ENCODE peak calls at places on chromosomes 2 and 18, in nine cellular contexts. Y is naive thymus-derived CD4-positive, alpha-beta T cell; S is small intestine; I is astrocyte; K is MM.1S; A is colonic mucosa; J is mammary epithelial cell; Z is uterus; N is adrenal gland. R is an unnamed sample. For H3K4me1, the result is how much of the 10 kb centered on the place peaks cover.

GRCh38 chr2:162480067-162480466 is 136.1 kb downstream of the GCA start:
- DNase-seq in Y (no peak), Z (no peak), J (peak), N (no peak), S (no peak), K (no peak), I (peak), A (no peak), R (no peak)

GRCh38 chr2:150570712-150571111 is 83.2 kb upstream of the RND3 start:
- DNase-seq in Y (no peak), J (peak), A (no peak), I (peak), N (no peak), K (no peak), S (no peak), Z (no peak), R (no peak)

GRCh38 chr2:151761687-151762086 is 27.4 kb upstream of the NEB start:
- DNase-seq in J (no peak), N (no peak), I (no peak), Y (no peak), S (no peak), K (no peak), Z (no peak), A (no peak), R (no peak)

GRCh38 chr2:157628532-157629415 is at the start of gene ACVR1C:
- DNase-seq in Z (peak), N (peak), S (peak), K (peak), I (peak), A (peak), Y (peak), J (peak), R (no peak)

GRCh38 chr2:54535599-54536195 is 79.6 kb downstream of the SPTBN1 start:
- DNase-seq in N (peak), K (no peak), S (no peak), Z (no peak), A (no peak), I (no peak), J (no peak), Y (no peak), R (no peak)

GRCh38 chr2:197261808-197262226 is 48.8 kb downstream of the ANKRD44 start:
- DNase-seq in N (no peak), J (no peak), S (peak), A (no peak), K (no peak), Y (no peak), Z (no peak), I (peak), R (no peak)

GRCh38 chr2:135004005-135004746 is 43.1 kb downstream of the MAP3K19 start:
- DNase-seq in J (peak), I (peak), N (peak), Z (peak), S (peak), K (peak), Y (peak), A (peak), R (peak)

GRCh38 chr2:133586978-133587377 is 18.7 kb upstream of the NCKAP5 start:
- DNase-seq in N (no peak), A (no peak), K (no peak), J (peak), Z (no peak), S (no peak), Y (no peak), I (peak), R (no peak)

GRCh38 chr18:71807586-71807985 is 736.6 kb downstream of the CBLN2 start:
- DNase-seq in S (no peak), J (no peak), I (no peak), Y (no peak), A (no peak), Z (no peak), K (no peak), N (no peak), R (no peak)

GRCh38 chr18:57951110-57951796 is 92.8 kb upstream of the NEDD4L start:
- DNase-seq in N (no peak), A (no peak), I (no peak), K (no peak), Z (no peak), Y (no peak), S (no peak), J (peak), R (no peak)

GRCh38 chr2:176126929-176127768 is 2.4 kb upstream of the HOXD8 start:
- DNase-seq in Z (peak), K (peak), J (no peak), I (no peak), A (peak), N (peak), S (peak), Y (peak), R (peak)

GRCh38 chr2:10260130-10260529 is 42.6 kb upstream of the HPCAL1 start:
- DNase-seq in Y (no peak), J (no peak), N (no peak), I (no peak), S (peak), A (peak), Z (no peak), K (no peak), R (no peak)

GRCh38 chr2:100262555-100263320 is 59.6 kb downstream of the LONRF2 start:
- DNase-seq in I (peak), N (peak), K (peak), S (peak), Z (peak), J (peak), A (peak), Y (peak), R (peak)

GRCh38 chr18:10088734-10089133 is 174.9 kb downstream of the VAPA start:
- DNase-seq in J (no peak), Y (no peak), N (no peak), A (no peak), I (no peak), K (no peak), Z (no peak), S (no peak), R (no peak)

GRCh38 chr2:48900321-48901014 is 144.9 kb upstream of the LHCGR start:
- DNase-seq in K (no peak), Y (no peak), J (no peak), S (no peak), N (no peak), A (no peak), I (peak), Z (no peak), R (no peak)

GRCh38 chr2:156321243-156321904 is 11.1 kb downstream of the NR4A2 start:
- DNase-seq in A (peak), I (no peak), N (no peak), K (no peak), S (peak), J (no peak), Y (peak), Z (no peak), R (no peak)

GRCh38 chr2:117470311-117471095 is 344.0 kb upstream of the DDX18 start:
- DNase-seq in J (no peak), Y (no peak), I (no peak), N (peak), A (peak), K (peak), Z (no peak), S (peak), R (peak)

GRCh38 chr2:196403471-196403870 is 232.1 kb upstream of the STK17B start:
- DNase-seq in J (no peak), I (peak), S (no peak), A (no peak), Y (no peak), N (no peak), K (no peak), Z (no peak), R (no peak)

GRCh38 chr2:216792222-216793001 is 67.5 kb downstream of the TNP1 start:
- DNase-seq in Z (peak), A (peak), N (peak), I (peak), Y (no peak), S (no peak), K (no peak), J (peak), R (peak)

GRCh38 chr18:66077066-66077465 is 326.3 kb downstream of the CDH7 start:
- DNase-seq in A (no peak), S (no peak), N (no peak), Z (no peak), Y (no peak), J (no peak), I (peak), K (no peak), R (no peak)

GRCh38 chr2:1750935-1751767 is 6.8 kb upstream of the PXDN start:
- DNase-seq in J (peak), Y (peak), K (peak), N (peak), A (peak), S (peak), Z (peak), I (peak), R (peak)

GRCh38 chr2:230932556-230933511 is 7.8 kb upstream of the GPR55 start:
- DNase-seq in S (no peak), K (no peak), I (no peak), Y (no peak), Z (peak), J (peak), N (peak), A (no peak), R (no peak)

GRCh38 chr2:197208841-197209240 is 101.7 kb downstream of the ANKRD44 start:
- DNase-seq in K (no peak), J (peak), Z (no peak), N (no peak), S (peak), Y (no peak), I (peak), A (no peak), R (no peak)

GRCh38 chr2:147222506-147222905 is 622.3 kb upstream of the ACVR2A start:
- DNase-seq in I (no peak), A (no peak), K (no peak), Y (no peak), S (no peak), Z (no peak), J (no peak), N (no peak), R (no peak)

GRCh38 chr2:239968717-239969116 is 56.4 kb downstream of the NDUFA10 start:
- DNase-seq in J (no peak), K (no peak), I (no peak), Y (no peak), S (no peak), A (no peak), N (no peak), Z (no peak), R (no peak)

GRCh38 chr2:187922841-187923240 is 368.6 kb upstream of the TFPI start:
- DNase-seq in A (no peak), J (no peak), I (no peak), K (no peak), Y (no peak), N (no peak), Z (no peak), S (no peak), R (no peak)

GRCh38 chr2:112147382-112147781 is 9.2 kb downstream of the FBLN7 start:
- DNase-seq in A (no peak), J (no peak), Y (no peak), K (no peak), I (no peak), Z (peak), S (no peak), N (no peak), R (no peak)

GRCh38 chr2:112149866-112150435 is 11.8 kb downstream of the FBLN7 start:
- DNase-seq in K (no peak), N (no peak), Y (no peak), A (peak), Z (no peak), I (no peak), S (no peak), J (no peak), R (no peak)

GRCh38 chr2:112149194-112149593 is 11.0 kb downstream of the FBLN7 start:
- DNase-seq in Y (no peak), N (no peak), A (peak), J (no peak), Z (no peak), I (no peak), K (no peak), S (no peak), R (no peak)

GRCh38 chr2:112148477-112148876 is 10.3 kb downstream of the FBLN7 start:
- DNase-seq in Y (no peak), N (no peak), Z (no peak), K (no peak), I (no peak), J (no peak), S (no peak), A (peak), R (no peak)

DNA sequence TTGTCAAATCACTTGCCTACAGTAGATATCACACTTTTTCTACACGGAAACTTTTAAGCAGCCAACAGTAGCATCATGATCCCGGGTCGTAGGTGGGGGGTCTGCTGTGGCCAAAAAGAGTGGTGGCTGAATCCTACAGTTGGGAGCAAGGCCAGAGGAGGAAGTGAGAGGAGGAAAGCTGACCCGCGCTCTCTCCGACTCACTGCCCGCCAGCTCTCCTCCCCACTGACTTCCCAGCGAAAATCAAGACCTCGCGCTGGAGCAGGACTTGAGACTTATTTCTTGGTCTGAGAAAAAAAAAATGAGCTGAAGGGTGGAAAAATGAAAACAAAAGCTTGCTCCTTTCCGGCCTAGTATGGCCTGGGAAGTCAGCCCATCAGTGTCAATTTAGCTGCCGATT is 9.6 kb downstream of the FBLN7 start:
- DNase-seq in Z (no peak), I (no peak), N (no peak), S (no peak), J (no peak), Y (no peak), A (peak), K (no peak), R (no peak)
- H3K27ac ChIP-seq in Z (peak), I (no peak), N (no peak), S (no peak), J (no peak), Y (no peak), A (no peak), K (no peak), R (no peak)

GRCh38 chr2:46153996-46154753 is 143.0 kb upstream of the EPAS1 start:
- DNase-seq in J (no peak), Y (no peak), K (no peak), Z (no peak), N (no peak), A (no peak), S (no peak), I (no peak), R (no peak)

GRCh38 chr2:46158661-46159060 is 138.5 kb upstream of the EPAS1 start:
- DNase-seq in S (no peak), K (no peak), I (no peak), Y (no peak), N (no peak), J (no peak), A (no peak), Z (no peak), R (no peak)

GRCh38 chr2:46160326-46160725 is 136.9 kb upstream of the EPAS1 start:
- DNase-seq in A (no peak), K (no peak), I (no peak), J (no peak), Y (no peak), Z (no peak), N (no peak), S (no peak), R (no peak)

GRCh38 chr2:46157966-46158310 is 139.3 kb upstream of the EPAS1 start:
- DNase-seq in N (no peak), Y (no peak), I (no peak), J (no peak), K (no peak), Z (no peak), A (no peak), S (no peak), R (no peak)

DNA sequence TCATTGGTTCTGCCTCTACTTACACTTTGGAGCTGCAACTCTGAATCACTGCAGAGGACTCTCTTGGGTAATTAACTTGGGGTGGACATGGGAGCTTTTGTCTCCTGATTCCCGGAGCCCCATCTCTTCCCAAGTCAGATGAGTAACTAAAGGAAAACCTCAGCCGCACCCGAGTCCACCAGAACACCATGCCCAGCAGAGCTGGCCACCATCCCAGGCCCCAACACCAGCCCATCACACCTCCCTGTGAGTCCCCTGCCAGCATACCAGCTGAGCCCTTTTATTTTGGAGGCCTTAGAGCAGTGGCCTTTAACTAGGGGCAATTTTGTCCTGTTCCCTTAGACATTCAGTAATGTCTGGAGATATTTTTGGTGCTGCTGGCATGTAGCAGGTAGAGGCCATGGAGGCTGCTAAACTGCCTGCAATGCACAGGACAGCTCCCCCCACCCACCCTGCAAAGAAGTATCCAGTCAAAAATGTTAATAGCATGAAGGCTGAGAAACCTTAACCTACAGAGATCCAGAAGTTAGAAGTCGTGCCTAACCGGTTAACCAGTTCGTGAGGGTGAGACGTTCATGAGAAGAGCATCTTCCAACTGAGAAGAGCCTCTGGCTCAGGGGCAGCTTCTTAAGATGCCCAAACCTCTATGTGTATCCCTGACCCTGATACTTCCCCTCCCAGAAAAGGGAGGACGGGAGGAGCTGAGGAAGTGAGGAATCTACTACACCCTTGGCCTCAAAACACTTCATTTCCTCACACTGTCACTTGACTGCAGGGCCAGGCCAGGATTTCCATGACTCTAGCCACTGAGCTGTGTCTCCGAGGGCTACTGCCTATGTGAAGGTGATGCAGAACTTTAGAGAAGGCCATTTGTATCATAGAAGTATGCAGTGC is 139.9 kb upstream of the EPAS1 start:
- DNase-seq in Y (no peak), J (no peak), I (no peak), K (no peak), Z (no peak), A (no peak), S (no peak), N (no peak), R (no peak)
- H3K4me1 ChIP-seq in Y (under half), J (under half), I (under half), K (under half), Z (under half), A (under half), S (under half), N (under half), R (under half)

GRCh38 chr2:179272406-179273192 is 8.0 kb upstream of the SESTD1 start:
- DNase-seq in Y (no peak), Z (no peak), N (no peak), J (peak), A (no peak), K (no peak), S (peak), I (peak), R (no peak)
- H3K4me3 ChIP-seq in Y (no peak), Z (no peak), N (no peak), J (no peak), A (no peak), K (no peak), S (no peak), I (no peak), R (no peak)

DNA sequence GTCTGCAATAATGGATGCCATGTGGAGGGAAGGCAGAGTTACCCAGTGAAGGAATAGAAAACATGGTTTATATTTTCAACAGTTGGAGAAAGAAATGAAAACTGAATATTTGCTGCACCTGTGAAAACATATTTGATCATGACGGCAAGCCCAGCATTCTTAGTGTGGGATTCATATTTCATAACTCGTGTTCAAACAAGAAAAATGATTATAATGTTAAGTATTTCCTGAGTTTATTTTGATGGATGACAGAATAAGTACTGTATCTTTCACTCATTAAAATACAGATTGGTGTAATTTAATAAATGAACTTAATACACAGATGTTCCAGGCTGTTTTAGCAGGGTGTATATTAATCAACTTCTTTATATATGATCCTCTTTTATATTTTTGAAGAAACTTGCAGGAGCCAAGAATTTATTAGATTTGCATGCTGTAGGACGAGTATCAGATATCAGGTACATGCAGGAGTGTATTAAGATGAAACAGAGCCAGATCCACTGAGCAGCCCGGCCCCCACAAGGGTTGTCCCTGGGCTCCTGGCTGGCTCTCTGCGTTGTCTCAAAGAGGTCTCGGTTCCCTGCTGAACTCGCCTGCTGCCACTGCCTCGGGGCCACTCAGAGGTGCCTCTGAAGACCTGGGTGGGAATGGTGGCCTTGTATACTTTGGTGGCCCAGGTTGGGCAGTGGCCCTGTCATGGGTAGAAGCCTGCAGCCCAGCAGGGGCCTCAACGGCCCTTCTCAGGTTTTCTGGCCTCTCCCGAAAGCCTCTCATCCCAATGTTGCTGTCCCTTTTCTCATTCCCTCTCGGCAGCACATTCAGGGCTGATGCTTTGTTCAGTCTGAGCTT is 95.0 kb upstream of the LDAH start:
- DNase-seq in N (no peak), J (peak), S (no peak), Y (no peak), I (peak), A (no peak), Z (no peak), K (no peak), R (no peak)
- H3K27ac ChIP-seq in N (no peak), J (no peak), S (no peak), Y (no peak), I (peak), A (no peak), Z (no peak), K (no peak), R (no peak)

DNA sequence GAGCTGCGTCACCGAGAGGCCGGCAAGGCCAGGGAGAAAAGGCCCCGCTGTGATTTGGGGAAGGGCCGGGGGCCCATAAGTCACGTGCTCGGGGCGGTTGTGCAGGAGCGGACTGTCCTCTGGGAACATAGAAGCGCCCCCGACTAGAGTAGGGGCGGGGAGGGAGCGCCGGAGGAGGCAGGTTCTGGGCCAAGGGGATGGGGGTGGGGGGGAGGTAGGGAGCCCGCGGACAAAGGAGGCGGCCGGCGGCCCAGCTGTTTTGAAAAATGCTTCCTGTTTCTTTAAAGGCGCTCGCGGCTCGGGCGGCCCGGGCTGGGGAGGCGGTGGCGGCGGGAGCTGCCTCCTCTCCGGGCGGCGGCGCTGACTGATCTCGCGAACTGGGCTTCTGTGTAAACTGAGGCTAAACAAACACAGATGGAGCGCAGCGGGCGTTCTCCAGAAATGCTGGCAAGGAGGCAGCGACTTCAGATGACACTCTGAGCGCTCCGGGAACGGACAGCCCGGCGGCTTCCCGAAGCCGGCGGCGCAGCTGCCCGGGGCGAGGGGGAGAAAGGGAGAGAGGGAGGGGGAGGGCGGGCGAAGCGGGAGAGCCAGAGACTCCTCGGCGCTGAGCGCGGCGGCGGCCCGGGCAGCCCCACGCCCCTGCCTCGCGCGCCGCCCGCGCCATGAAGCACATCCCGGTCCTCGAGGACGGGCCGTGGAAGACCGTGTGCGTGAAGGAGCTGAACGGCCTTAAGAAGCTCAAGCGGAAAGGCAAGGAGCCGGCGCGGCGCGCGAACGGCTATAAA is at the start of gene ATOH8:
- DNase-seq in J (peak), Z (peak), Y (no peak), N (peak), K (peak), I (peak), A (peak), S (no peak), R (no peak)
- H3K4me1 ChIP-seq in J (under half), Z (under half), Y (under half), N (under half), K (under half), I (under half), A (under half), S (under half), R (under half)

R was measured in Karpas-422.